ENCODE peak calls at places on chromosomes 1 and 21, in six cellular contexts. A, N, B, G, V and C are unnamed samples.
A peak's percentile ranks its signal among the peaks of the same experiment; 100 is the strongest.

GRCh38 chr1:21705303-21705980 is 36.3 kb upstream of the RAP1GAP start:
- DNase-seq in A (no peak), B (no peak), N (no peak), V (no peak), G (no peak), C (no peak)

GRCh38 chr1:113966013-113966412 is 13.3 kb upstream of the OLFML3 start:
- DNase-seq in V (no peak), B (no peak), A (no peak), N (no peak), G (no peak), C (no peak)

GRCh38 chr1:66968574-66968973 is 43.8 kb downstream of the MIER1 start:
- DNase-seq in G (no peak), A (no peak), B (no peak), V (no peak), N (no peak), C (no peak)

GRCh38 chr1:118250232-118250631 is 65.2 kb upstream of the SPAG17 start:
- DNase-seq in A (peak; percentile 8), N (no peak), V (no peak), G (no peak), B (no peak), C (no peak)

GRCh38 chr1:71653952-71654351 is 573.1 kb upstream of the ZRANB2 start:
- DNase-seq in B (no peak), G (no peak), A (no peak), N (no peak), V (no peak), C (no peak)

GRCh38 chr1:25095635-25096200 is 136.6 kb downstream of the SYF2 start:
- DNase-seq in A (no peak), V (no peak), N (no peak), G (no peak), B (no peak), C (no peak)

GRCh38 chr1:31243451-31244286 is 4.0 kb upstream of the NKAIN1 start:
- DNase-seq in B (no peak), G (no peak), N (peak; percentile 14), A (peak; percentile 24), V (no peak), C (no peak)

GRCh38 chr1:25343872-25344271 is 5.7 kb downstream of the TMEM50A start:
- DNase-seq in B (no peak), A (peak; percentile 79), V (no peak), G (no peak), N (peak; percentile 64), C (no peak)

GRCh38 chr21:17427157-17427556 is 85.7 kb upstream of the CXADR start:
- DNase-seq in A (no peak), G (no peak), N (no peak), B (no peak), V (no peak), C (no peak)

GRCh38 chr1:22861764-22862440 is 110.8 kb downstream of the LACTBL1 start:
- DNase-seq in B (no peak), V (no peak), A (peak; percentile 90), G (no peak), N (no peak), C (no peak)

GRCh38 chr1:243233908-243234307 is 21.2 kb downstream of the CEP170 start:
- DNase-seq in V (no peak), G (no peak), B (no peak), N (no peak), A (peak; percentile 79), C (no peak)

GRCh38 chr1:29647581-29647980 is 411.3 kb downstream of the PTPRU start:
- DNase-seq in G (no peak), A (peak; percentile 14), V (no peak), B (no peak), N (no peak), C (no peak)

GRCh38 chr1:247324204-247324787 is 7.4 kb downstream of the ZNF496 start:
- DNase-seq in A (no peak), G (no peak), N (no peak), B (no peak), V (no peak), C (no peak)

DNA sequence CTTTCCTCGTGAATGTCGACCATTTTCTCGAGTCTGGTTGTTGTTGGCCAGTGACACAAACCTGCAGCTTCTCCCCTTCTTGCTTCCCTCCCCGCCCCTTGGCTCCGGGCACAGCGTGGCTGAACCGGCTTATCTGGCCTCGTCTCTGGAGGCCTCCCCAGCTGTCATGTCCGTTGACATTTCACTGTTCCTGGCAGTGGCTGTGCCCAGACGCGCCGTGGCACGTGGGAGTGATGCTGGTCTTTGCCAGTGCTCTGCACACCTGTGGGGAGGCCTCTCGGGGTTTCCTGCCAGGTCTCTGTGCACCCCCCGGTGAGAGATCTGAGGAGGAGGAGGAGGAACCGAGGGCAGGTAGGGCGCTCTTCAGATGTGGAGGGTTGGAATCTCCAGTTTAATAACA is 23.7 kb downstream of the SKI start:
- DNase-seq in B (peak; percentile 87), G (peak; percentile 78), N (no peak), V (peak; percentile 52), A (peak; percentile 38), C (no peak)
- H3K4me1 ChIP-seq in B (peaks cover 55% of the 10 kb centered on the region), G (peaks cover 98% of the 10 kb centered on the region), N (peaks cover 2% of the 10 kb centered on the region), V (peaks cover 90% of the 10 kb centered on the region), A (peaks cover 10% of the 10 kb centered on the region), C (peaks cover 23% of the 10 kb centered on the region)

GRCh38 chr1:9374748-9375345 is 82.2 kb downstream of the SPSB1 start:
- DNase-seq in N (no peak), A (no peak), V (no peak), B (no peak), G (no peak), C (no peak)

GRCh38 chr1:9376886-9377333 is 84.2 kb downstream of the SPSB1 start:
- DNase-seq in A (peak; percentile 67), V (no peak), B (no peak), G (peak; percentile 59), N (peak; percentile 86), C (no peak)

GRCh38 chr1:9376430-9376829 is 83.7 kb downstream of the SPSB1 start:
- DNase-seq in B (no peak), G (no peak), A (no peak), N (no peak), V (no peak), C (no peak)

GRCh38 chr1:9373614-9374013 is 80.9 kb downstream of the SPSB1 start:
- DNase-seq in N (no peak), V (no peak), A (peak; percentile 46), B (no peak), G (no peak), C (no peak)

GRCh38 chr1:9375912-9376311 is 83.2 kb downstream of the SPSB1 start:
- DNase-seq in G (peak; percentile 55), V (no peak), A (no peak), N (peak; percentile 87), B (no peak), C (no peak)
- H3K27ac ChIP-seq in G (peak overlapping the region; percentile 83), V (peak overlapping the region; percentile 74), A (no peak overlapping the region), N (peak overlapping the region; percentile 97), B (peak overlapping the region; percentile 10), C (no peak overlapping the region)

DNA sequence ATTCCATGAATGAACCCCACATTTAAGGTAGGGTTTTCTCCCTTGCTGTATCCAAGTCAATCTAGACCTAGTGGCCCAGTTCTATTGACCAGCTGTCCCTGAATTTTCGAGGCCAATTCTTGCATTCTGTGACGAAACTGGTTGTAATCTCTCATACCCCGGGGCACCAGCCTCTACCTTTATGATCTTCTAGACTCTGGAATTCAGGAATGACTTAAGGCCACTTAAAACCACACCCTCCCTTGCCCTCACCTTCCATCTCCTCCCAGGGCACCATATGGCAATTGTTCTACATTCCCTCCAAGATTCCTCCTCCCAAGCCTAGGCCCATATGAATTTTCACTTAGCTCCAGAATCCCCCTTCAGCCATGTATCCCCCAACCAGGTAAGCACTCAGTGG is 48.9 kb downstream of the RHOU start:
- DNase-seq in B (no peak), G (no peak), V (no peak), N (no peak), A (no peak), C (no peak)
- H3K4me1 ChIP-seq in B (no peaks in the 10 kb centered on the region), G (peaks cover 37% of the 10 kb centered on the region), V (peaks cover 13% of the 10 kb centered on the region), N (no peaks in the 10 kb centered on the region), A (no peaks in the 10 kb centered on the region), C (no peaks in the 10 kb centered on the region)

DNA sequence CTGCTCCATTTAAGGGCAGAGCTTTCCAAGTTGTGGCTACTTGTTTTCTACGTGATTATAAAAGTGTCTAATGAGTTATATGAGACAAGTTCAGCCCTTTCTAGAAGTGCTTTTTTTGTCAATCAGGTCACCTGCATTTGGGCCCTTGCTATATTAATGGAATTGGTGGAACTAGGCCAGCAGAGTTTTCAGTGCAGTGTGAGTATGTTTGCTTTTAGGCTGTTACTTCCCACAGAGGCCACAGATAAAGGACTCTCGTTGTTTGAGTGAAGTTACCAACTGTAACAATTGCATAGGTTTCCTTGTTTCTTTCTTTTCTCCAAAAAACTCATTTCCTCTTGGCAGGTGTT is 10.9 kb downstream of the SMAP2 start:
- DNase-seq in A (peak; percentile 25), V (no peak), B (no peak), N (no peak), G (no peak), C (peak; percentile 43)
- H3K27ac ChIP-seq in A (peak overlapping the region; percentile 85), V (peak overlapping the region; percentile 91), B (peak overlapping the region; percentile 87), N (no peak overlapping the region), G (peak overlapping the region; percentile 74), C (peak overlapping the region; percentile 97)

DNA sequence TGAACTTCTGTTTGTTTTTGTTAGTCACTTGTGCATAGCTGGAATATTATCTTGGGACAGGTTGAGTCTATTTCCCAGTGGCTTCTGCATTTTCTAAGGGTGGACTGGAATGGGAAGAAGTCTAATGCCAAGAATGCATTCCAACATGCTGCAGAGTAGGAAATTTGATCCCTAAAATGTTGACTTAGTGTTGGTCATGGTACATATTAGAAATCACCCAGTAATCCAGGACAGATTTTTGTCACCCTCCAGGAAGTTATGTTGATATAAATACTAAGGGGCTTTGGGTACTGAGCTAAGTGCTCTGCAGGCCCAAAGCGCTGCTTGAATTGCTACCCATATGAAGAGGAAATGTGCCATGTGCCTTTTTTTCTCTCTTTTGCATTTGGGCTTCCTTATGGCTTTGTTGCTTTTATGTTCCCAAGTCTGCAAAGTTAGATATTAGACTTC is 10.0 kb downstream of the ARID1A start:
- DNase-seq in B (no peak), N (no peak), A (peak; percentile 70), G (no peak), V (no peak), C (peak; percentile 43)
- H3K4me1 ChIP-seq in B (peaks cover 56% of the 10 kb centered on the region), N (peaks cover 5% of the 10 kb centered on the region), A (peaks cover 46% of the 10 kb centered on the region), G (peaks cover 94% of the 10 kb centered on the region), V (peaks cover 77% of the 10 kb centered on the region), C (peaks cover 68% of the 10 kb centered on the region)

GRCh38 chr1:77096496-77097255 is 122.6 kb downstream of the PIGK start:
- DNase-seq in A (no peak), N (no peak), B (no peak), G (no peak), V (no peak), C (no peak)
- H3K27ac ChIP-seq in A (no peak overlapping the region), N (no peak overlapping the region), B (no peak overlapping the region), G (no peak overlapping the region), V (no peak overlapping the region), C (no peak overlapping the region)

DNA sequence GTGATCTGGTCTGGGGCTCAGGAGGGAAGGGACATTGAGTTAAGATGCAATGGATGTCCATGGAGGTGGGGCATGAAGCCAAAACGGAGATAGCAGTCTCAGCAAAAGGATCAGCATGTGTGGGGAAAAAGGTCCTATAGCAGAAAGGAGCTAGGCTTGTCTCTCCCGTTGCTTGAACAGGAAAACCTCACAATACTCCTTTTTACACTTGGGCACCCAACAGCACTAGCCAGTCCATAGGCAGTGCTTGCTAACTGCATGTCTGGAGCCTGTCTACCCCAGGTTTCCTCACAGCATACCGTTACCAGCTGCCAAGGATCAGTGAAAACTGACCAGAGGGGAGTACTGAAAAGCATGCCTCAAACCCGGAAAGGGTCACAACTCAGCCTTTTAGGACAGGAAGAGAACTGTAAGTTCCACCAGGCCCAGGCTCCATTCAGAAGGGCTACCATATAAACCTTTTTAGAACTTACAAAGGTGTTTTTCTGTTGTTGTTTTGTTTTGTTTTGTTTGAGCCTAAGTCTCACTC is 78.6 kb downstream of the JAK1 start:
- DNase-seq in G (no peak), A (peak; percentile 61), B (no peak), V (no peak), N (no peak), C (no peak)
- H3K4me1 ChIP-seq in G (peaks cover 67% of the 10 kb centered on the region), A (peaks cover 41% of the 10 kb centered on the region), B (no peaks in the 10 kb centered on the region), V (peaks cover 44% of the 10 kb centered on the region), N (peaks cover 1% of the 10 kb centered on the region), C (peaks cover 22% of the 10 kb centered on the region)